ENCODE peak calls at places on chromosomes 7 and 10, in eight cellular contexts. K is GM23338; M is IMR-90; W is CD8-positive, alpha-beta T cell; L is left ventricle myocardium inferior; G is esophagus muscularis mucosa; V is adrenal gland; H is coronary artery. S is an unnamed sample.

GRCh38 chr7:94507462-94507861 is 2.1 kb upstream of the CASD1 start:
- DNase-seq in L (no peak), K (no peak), M (no peak), W (no peak), V (no peak), H (no peak), G (no peak), S (no peak)

GRCh38 chr10:110919971-110920881 is 822 bp downstream of the SHOC2 start:
- DNase-seq in K (peak; percentile 65), L (no peak), W (no peak), G (no peak), V (peak; percentile 47), M (peak; percentile 17), H (peak; percentile 78), S (no peak)

GRCh38 chr10:22228943-22229755 is 11.3 kb upstream of the EBLN1 start:
- DNase-seq in V (peak; percentile 86), H (peak; percentile 91), G (peak; percentile 97), L (peak; percentile 85), M (peak; percentile 91), K (peak; percentile 90), W (peak; percentile 75), S (peak; percentile 78)

GRCh38 chr7:18221377-18222290 is 194.0 kb upstream of the PRPS1L1 start:
- DNase-seq in K (no peak), V (no peak), H (no peak), W (no peak), M (peak; percentile 10), L (no peak), G (no peak), S (no peak)

GRCh38 chr7:150322114-150322832 is 882 bp upstream of the LRRC61 start:
- DNase-seq in M (no peak), H (no peak), G (no peak), V (peak; percentile 77), W (no peak), K (no peak), L (no peak), S (no peak)

GRCh38 chr10:31770307-31770902 is 158.2 kb downstream of the ARHGAP12 start:
- DNase-seq in K (peak; percentile 58), L (no peak), G (peak; percentile 87), V (no peak), H (no peak), W (peak; percentile 50), M (no peak), S (no peak)

GRCh38 chr7:96449094-96449493 is 127.2 kb upstream of the SLC25A13 start:
- DNase-seq in W (no peak), G (no peak), V (no peak), K (peak; percentile 1), L (no peak), H (no peak), M (no peak), S (no peak)

GRCh38 chr7:38232475-38233366 is 40.7 kb downstream of the TARP start:
- DNase-seq in K (no peak), H (no peak), L (no peak), M (peak; percentile 10), V (no peak), G (no peak), W (peak; percentile 61), S (no peak)

GRCh38 chr10:112004075-112004474 is 179.5 kb downstream of the GPAM start:
- DNase-seq in G (peak; percentile 83), M (no peak), W (no peak), V (no peak), H (no peak), K (peak; percentile 24), L (no peak), S (no peak)

GRCh38 chr10:43172645-43173044 is 34.4 kb downstream of the CSGALNACT2 start:
- DNase-seq in W (no peak), V (no peak), G (no peak), M (no peak), K (no peak), H (no peak), L (no peak), S (no peak)

DNA sequence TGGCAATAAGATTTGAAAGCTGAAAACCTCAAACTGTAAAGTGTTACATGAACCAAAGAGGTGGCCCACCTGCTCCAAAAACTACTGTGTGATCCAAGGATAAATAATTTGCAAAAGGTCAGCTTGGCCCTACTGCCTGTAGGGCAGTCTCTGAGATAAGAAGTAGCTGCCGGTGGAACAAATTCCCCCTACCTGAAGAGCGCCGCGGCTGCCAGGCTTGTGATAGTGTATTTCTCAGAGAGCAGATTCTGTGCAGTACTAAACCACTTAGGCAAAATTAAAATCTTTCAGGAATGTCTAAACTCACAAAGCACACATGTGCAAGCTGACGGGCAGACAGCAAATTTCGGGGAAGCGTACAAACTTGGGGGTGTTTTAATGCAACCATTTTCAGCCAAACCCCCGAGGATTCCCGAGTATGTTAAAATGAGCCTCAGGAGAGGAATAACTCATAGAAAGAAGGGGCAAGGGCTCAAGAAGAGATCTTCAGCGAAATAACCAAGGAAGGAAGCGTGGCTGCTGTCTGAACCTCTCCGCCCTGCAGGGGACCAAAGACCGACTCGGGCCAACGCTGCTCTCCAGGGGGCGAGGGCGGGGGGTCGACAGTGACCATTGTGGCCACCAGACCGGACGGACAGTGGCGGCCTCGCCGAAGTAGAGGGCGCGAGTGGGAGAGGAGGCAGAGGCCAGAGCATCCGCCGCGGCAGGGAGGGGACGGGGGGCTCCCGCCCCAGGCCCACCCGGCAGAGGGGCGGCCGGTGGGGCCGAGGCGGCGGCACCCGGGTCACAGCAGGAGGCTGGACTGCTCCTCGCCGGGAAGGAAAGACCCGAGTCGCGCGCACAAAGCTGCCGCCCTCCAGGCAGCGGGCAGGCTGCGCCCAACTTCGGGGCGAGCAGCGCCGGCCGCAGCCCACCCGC is 874 bp downstream of the HYCC1 start:
- DNase-seq in H (no peak), K (peak; percentile 51), G (no peak), L (peak; percentile 33), W (no peak), V (peak; percentile 32), M (no peak), S (no peak)
- TF ChIP-seq CTCF in H (no peak), K (peak; percentile 11), G (no peak), L (peak; percentile 23), W (no peak), V (no peak), M (no peak), S (no peak)

DNA sequence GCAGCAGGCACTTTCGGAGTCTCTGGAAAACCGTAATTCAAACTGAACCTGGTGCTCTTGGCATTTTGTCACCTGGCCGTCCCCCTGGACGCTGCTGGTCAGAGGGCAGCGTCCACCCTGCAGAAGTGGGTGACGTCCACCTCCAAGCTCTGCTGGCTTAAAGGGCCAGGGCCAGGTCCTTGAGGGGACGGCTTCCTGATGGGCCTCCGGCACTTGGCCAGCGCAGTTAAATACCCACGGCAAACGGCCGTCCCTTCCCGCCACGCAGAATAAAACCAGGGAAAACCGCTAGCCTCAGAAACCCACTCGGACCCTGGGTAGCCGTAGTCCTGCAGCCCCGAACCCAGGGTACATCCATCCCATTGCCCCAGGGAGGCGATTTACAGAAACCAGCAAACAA is 81.3 kb upstream of the PDGFA start:
- DNase-seq in H (peak; percentile 77), L (no peak), M (no peak), W (no peak), V (no peak), K (no peak), G (no peak), S (no peak)
- H3K4me3 ChIP-seq in H (peak overlapping the region; percentile 55), L (no peak overlapping the region), M (no peak overlapping the region), W (peak overlapping the region; percentile 20), V (no peak overlapping the region), K (no peak overlapping the region), G (no peak overlapping the region), S (no peak overlapping the region)

GRCh38 chr7:154579711-154580110 is 423.2 kb downstream of the PAXIP1 start:
- DNase-seq in K (no peak), G (peak; percentile 90), M (no peak), V (no peak), H (no peak), L (no peak), W (no peak), S (no peak)

GRCh38 chr7:154581251-154581890 is 421.6 kb downstream of the PAXIP1 start:
- DNase-seq in K (no peak), M (no peak), V (no peak), L (no peak), W (no peak), H (no peak), G (peak; percentile 88), S (no peak)

GRCh38 chr7:154587812-154588211 is 415.1 kb downstream of the PAXIP1 start:
- DNase-seq in G (peak; percentile 87), H (no peak), V (no peak), W (no peak), L (no peak), M (no peak), K (no peak), S (no peak)

GRCh38 chr7:154583454-154583853 is 419.5 kb downstream of the PAXIP1 start:
- DNase-seq in H (no peak), G (peak; percentile 70), L (no peak), W (no peak), M (no peak), V (no peak), K (no peak), S (no peak)

DNA sequence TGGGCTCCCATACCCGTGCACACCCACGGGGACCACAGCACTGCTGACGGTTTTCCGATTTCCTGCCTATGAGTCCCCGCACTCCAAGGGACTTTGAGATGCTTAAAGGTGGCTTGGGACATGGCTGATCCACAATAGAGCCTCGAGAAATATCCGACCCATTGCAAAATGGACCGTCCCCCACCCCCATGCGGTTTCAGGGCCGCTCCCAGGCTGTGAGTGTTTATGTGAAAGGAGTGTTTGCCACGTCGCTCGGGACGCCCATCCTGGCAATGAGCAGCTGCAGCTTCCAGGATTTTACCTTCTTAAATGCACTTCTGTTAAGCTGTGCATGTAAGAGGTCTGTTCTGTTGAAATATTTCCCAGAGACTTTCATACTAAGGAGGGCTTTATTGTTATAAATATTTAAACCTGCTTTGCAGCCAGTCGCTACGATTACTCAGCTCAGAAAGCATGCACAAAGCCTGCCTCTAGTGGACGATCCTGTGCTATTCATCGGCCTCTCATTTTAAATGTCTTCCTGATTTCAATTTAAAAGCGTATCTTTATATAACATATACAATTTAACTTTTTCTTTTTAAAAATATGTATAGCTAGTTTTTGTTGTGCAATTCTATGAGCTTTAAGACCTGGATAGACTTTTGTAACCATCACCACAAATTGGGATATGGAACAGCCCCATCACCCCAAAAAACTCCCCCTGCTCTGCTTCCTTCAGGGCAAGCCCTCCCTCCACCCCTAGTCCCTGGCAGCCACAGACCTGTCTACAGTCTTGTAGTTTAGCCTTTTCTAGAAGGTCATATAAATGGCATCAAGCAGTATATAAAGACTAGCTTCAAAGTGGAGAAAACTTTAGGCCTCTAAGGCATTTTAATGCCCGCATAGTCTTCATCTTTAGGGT is 418.3 kb downstream of the PAXIP1 start:
- DNase-seq in H (no peak), L (no peak), W (no peak), M (no peak), G (peak; percentile 88), K (no peak), V (no peak), S (no peak)
- TF ChIP-seq CTCF in H (no peak), L (no peak), W (no peak), M (no peak), G (peak; percentile 47), K (no peak), V (no peak), S (peak; percentile 11)

DNA sequence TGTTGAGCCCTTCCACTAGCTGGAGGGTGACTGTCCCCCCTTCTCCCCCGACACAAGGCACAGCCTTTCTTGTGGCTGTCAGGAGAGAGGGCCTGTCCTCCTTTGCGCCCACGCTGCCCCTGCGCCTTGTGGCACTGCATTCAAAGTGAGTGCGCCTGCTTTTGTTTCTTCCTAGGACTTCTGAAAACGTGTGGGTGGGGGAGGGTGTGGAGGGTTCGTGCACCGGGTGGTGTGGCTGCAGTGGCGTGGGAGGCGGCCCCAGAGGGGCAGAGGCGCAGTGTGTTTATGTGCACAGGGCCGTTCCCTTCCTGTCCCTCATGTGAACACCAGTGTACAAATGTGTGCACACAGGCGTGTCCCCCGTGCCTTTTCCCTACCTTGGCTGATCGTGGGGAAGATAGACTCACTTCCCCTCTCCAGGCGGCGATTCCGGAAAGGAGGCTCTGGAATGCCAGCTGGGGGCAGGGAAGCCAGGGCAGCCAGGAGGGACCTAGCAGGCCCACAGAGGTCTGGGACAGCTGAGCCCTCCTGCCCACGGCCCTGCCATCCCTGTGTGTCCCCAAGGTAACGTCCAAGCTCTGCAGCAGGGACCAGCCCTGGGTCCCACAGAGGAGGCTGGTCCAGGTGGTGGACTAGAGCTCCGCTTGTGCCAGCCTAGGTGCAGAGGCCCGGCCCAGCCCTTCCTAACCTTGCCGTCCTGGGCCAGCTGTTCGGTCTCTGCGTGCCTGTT is 88.8 kb downstream of the LHPP start:
- DNase-seq in V (no peak), L (no peak), M (no peak), W (no peak), G (no peak), H (no peak), K (no peak), S (no peak)
- H3K4me3 ChIP-seq in V (no peak overlapping the region), L (no peak overlapping the region), M (no peak overlapping the region), W (no peak overlapping the region), G (no peak overlapping the region), H (no peak overlapping the region), K (no peak overlapping the region), S (no peak overlapping the region)